ENCODE peak calls at places on chromosomes 3 and 15, in nine cellular contexts. V, R, Q, K, N, F, B, Z and T are unnamed samples.

GRCh38 chr3:123652346-123652984 is 67.6 kb upstream of the HACD2 start:
- DNase-seq in V (peak), R (peak), Q (no peak), K (peak), N (peak), F (peak), B (peak), Z (peak), T (peak)

GRCh38 chr3:127732303-127732702 is 59.6 kb downstream of the ABTB1 start:
- DNase-seq in V (peak), R (no peak), Q (no peak), K (no peak), N (no peak), F (no peak), B (no peak), Z (no peak), T (no peak)

GRCh38 chr3:10047876-10048275 is 21.6 kb downstream of the FANCD2 start:
- DNase-seq in V (no peak), R (no peak), Q (no peak), K (no peak), N (no peak), F (peak), B (no peak), Z (no peak), T (no peak)

GRCh38 chr3:98512576-98512975 is 10.1 kb downstream of the CLDND1 start:
- DNase-seq in V (no peak), R (no peak), Q (no peak), K (no peak), N (no peak), F (no peak), B (no peak), Z (no peak), T (peak)

GRCh38 chr15:78049691-78050440 is 27.6 kb downstream of the TBC1D2B start:
- DNase-seq in V (no peak), R (peak), Q (no peak), K (no peak), N (no peak), F (peak), B (no peak), Z (no peak), T (no peak)

GRCh38 chr15:35937380-35937779 is 391.4 kb upstream of the DPH6 start:
- DNase-seq in V (no peak), R (no peak), Q (no peak), K (no peak), N (no peak), F (no peak), B (no peak), Z (no peak), T (no peak)

GRCh38 chr15:80585544-80586018 is 109.5 kb upstream of the ABHD17C start:
- DNase-seq in V (no peak), R (no peak), Q (no peak), K (no peak), N (no peak), F (no peak), B (peak), Z (no peak), T (peak)

GRCh38 chr3:192062186-192062585 is 601.2 kb downstream of the PYDC2 start:
- DNase-seq in V (no peak), R (no peak), Q (no peak), K (peak), N (no peak), F (no peak), B (no peak), Z (no peak), T (no peak)

GRCh38 chr3:38114052-38114874 is 22.7 kb downstream of the ACAA1 start:
- DNase-seq in V (no peak), R (no peak), Q (no peak), K (no peak), N (no peak), F (no peak), B (no peak), Z (no peak), T (no peak)

GRCh38 chr3:73292241-73292640 is 230.8 kb downstream of the EBLN2 start:
- DNase-seq in V (peak), R (no peak), Q (no peak), K (no peak), N (no peak), F (no peak), B (no peak), Z (no peak), T (no peak)

GRCh38 chr3:44969779-44970178 is 6.2 kb downstream of the ZDHHC3 start:
- DNase-seq in V (no peak), R (no peak), Q (no peak), K (no peak), N (no peak), F (no peak), B (no peak), Z (no peak), T (no peak)

GRCh38 chr15:79339588-79340314 is 28.8 kb downstream of the TMED3 start:
- DNase-seq in V (peak), R (peak), Q (no peak), K (peak), N (peak), F (peak), B (no peak), Z (no peak), T (peak)

GRCh38 chr15:68464451-68465090 is 32.6 kb upstream of the ITGA11 start:
- DNase-seq in V (no peak), R (no peak), Q (no peak), K (no peak), N (no peak), F (no peak), B (no peak), Z (no peak), T (no peak)

GRCh38 chr3:101312545-101312944 is 7.8 kb downstream of the IMPG2 start:
- DNase-seq in V (no peak), R (no peak), Q (no peak), K (no peak), N (no peak), F (no peak), B (no peak), Z (no peak), T (no peak)

GRCh38 chr3:179603831-179604230 is 607 bp downstream of the MRPL47 start:
- DNase-seq in V (no peak), R (no peak), Q (no peak), K (peak), N (no peak), F (no peak), B (no peak), Z (no peak), T (no peak)

GRCh38 chr3:27093771-27094170 is 275.4 kb downstream of the NEK10 start:
- DNase-seq in V (no peak), R (no peak), Q (no peak), K (no peak), N (no peak), F (peak), B (no peak), Z (no peak), T (no peak)

GRCh38 chr3:51937014-51937413 is 4.7 kb downstream of the RRP9 start:
- DNase-seq in V (no peak), R (no peak), Q (no peak), K (peak), N (no peak), F (no peak), B (peak), Z (no peak), T (no peak)

GRCh38 chr3:13012228-13012691 is 61.0 kb downstream of the IQSEC1 start:
- DNase-seq in V (no peak), R (peak), Q (no peak), K (no peak), N (peak), F (no peak), B (peak), Z (no peak), T (no peak)